ENCODE peak calls at places on chromosomes 1 and 21, in nine cellular contexts. One of them, this sample, is unnamed. For H3K27me3, the result is how much of the 10 kb centered on the place peaks cover.

GRCh38 chr1:205938682-205939081 is 4.6 kb downstream of the SLC26A9 start:
- DNase-seq in esophagus squamous epithelium: no peak
- DNase-seq in spleen: no peak
- DNase-seq in Peyer's patch: no peak
- DNase-seq in body of pancreas: no peak
- DNase-seq in stomach: no peak
- DNase-seq in vagina: no peak
- DNase-seq in IMR-90: no peak
- DNase-seq in esophagus muscularis mucosa: no peak
- DNase-seq in this sample: no peak

GRCh38 chr1:175394739-175395138 is 202.2 kb upstream of the KIAA0040 start:
- DNase-seq in stomach: no peak
- DNase-seq in Peyer's patch: no peak
- DNase-seq in IMR-90: no peak
- DNase-seq in vagina: no peak
- DNase-seq in esophagus muscularis mucosa: no peak
- DNase-seq in spleen: no peak
- DNase-seq in esophagus squamous epithelium: no peak
- DNase-seq in body of pancreas: peak
- DNase-seq in this sample: no peak

GRCh38 chr1:117541003-117541402 is 64.8 kb upstream of the TENT5C start:
- DNase-seq in spleen: no peak
- DNase-seq in Peyer's patch: no peak
- DNase-seq in esophagus muscularis mucosa: no peak
- DNase-seq in body of pancreas: peak
- DNase-seq in vagina: no peak
- DNase-seq in esophagus squamous epithelium: no peak
- DNase-seq in stomach: no peak
- DNase-seq in IMR-90: no peak
- DNase-seq in this sample: no peak

GRCh38 chr1:61230523-61230922 is 148.2 kb downstream of the NFIA start:
- DNase-seq in IMR-90: no peak
- DNase-seq in spleen: no peak
- DNase-seq in esophagus squamous epithelium: no peak
- DNase-seq in esophagus muscularis mucosa: no peak
- DNase-seq in body of pancreas: no peak
- DNase-seq in vagina: no peak
- DNase-seq in Peyer's patch: no peak
- DNase-seq in stomach: no peak
- DNase-seq in this sample: no peak

GRCh38 chr1:193321242-193321842 is 134.9 kb upstream of the B3GALT2 start:
- DNase-seq in body of pancreas: no peak
- DNase-seq in esophagus squamous epithelium: no peak
- DNase-seq in spleen: no peak
- DNase-seq in IMR-90: no peak
- DNase-seq in vagina: no peak
- DNase-seq in esophagus muscularis mucosa: no peak
- DNase-seq in Peyer's patch: no peak
- DNase-seq in stomach: no peak
- DNase-seq in this sample: no peak

GRCh38 chr21:28899744-28900143 is 92.9 kb downstream of the LTN1 start:
- DNase-seq in vagina: no peak
- DNase-seq in Peyer's patch: no peak
- DNase-seq in spleen: no peak
- DNase-seq in body of pancreas: no peak
- DNase-seq in IMR-90: peak
- DNase-seq in stomach: no peak
- DNase-seq in esophagus squamous epithelium: no peak
- DNase-seq in esophagus muscularis mucosa: no peak
- DNase-seq in this sample: no peak

GRCh38 chr1:74317663-74318062 is 82.5 kb downstream of the TNNI3K start:
- DNase-seq in stomach: no peak
- DNase-seq in esophagus muscularis mucosa: no peak
- DNase-seq in Peyer's patch: no peak
- DNase-seq in vagina: no peak
- DNase-seq in body of pancreas: no peak
- DNase-seq in IMR-90: no peak
- DNase-seq in esophagus squamous epithelium: no peak
- DNase-seq in spleen: no peak
- DNase-seq in this sample: no peak

GRCh38 chr1:248688527-248689298 is 13.9 kb downstream of the OR14I1 start:
- DNase-seq in body of pancreas: no peak
- DNase-seq in vagina: no peak
- DNase-seq in esophagus muscularis mucosa: no peak
- DNase-seq in esophagus squamous epithelium: no peak
- DNase-seq in spleen: no peak
- DNase-seq in stomach: no peak
- DNase-seq in Peyer's patch: no peak
- DNase-seq in IMR-90: no peak
- DNase-seq in this sample: no peak

GRCh38 chr1:44693159-44693558 is 18.6 kb downstream of the ARMH1 start:
- DNase-seq in vagina: no peak
- DNase-seq in esophagus muscularis mucosa: no peak
- DNase-seq in Peyer's patch: no peak
- DNase-seq in body of pancreas: no peak
- DNase-seq in stomach: no peak
- DNase-seq in IMR-90: no peak
- DNase-seq in spleen: peak
- DNase-seq in esophagus squamous epithelium: no peak
- DNase-seq in this sample: no peak

GRCh38 chr1:14438127-14438769 is 160.2 kb upstream of the KAZN start:
- DNase-seq in esophagus squamous epithelium: no peak
- DNase-seq in esophagus muscularis mucosa: no peak
- DNase-seq in body of pancreas: no peak
- DNase-seq in Peyer's patch: no peak
- DNase-seq in spleen: no peak
- DNase-seq in IMR-90: no peak
- DNase-seq in stomach: no peak
- DNase-seq in vagina: no peak
- DNase-seq in this sample: no peak
- H3K27me3 ChIP-seq in esophagus squamous epithelium: under half
- H3K27me3 ChIP-seq in esophagus muscularis mucosa: under half
- H3K27me3 ChIP-seq in body of pancreas: under half
- H3K27me3 ChIP-seq in Peyer's patch: under half
- H3K27me3 ChIP-seq in spleen: under half
- H3K27me3 ChIP-seq in IMR-90: under half
- H3K27me3 ChIP-seq in stomach: under half
- H3K27me3 ChIP-seq in vagina: under half
- H3K27me3 ChIP-seq in this sample: under half

GRCh38 chr1:188794969-188795368 is 1682.7 kb downstream of the BRINP3 start:
- DNase-seq in IMR-90: no peak
- DNase-seq in vagina: no peak
- DNase-seq in esophagus muscularis mucosa: no peak
- DNase-seq in spleen: no peak
- DNase-seq in Peyer's patch: no peak
- DNase-seq in stomach: no peak
- DNase-seq in esophagus squamous epithelium: no peak
- DNase-seq in body of pancreas: no peak
- DNase-seq in this sample: no peak
- TF ChIP-seq POLR2A in IMR-90: no peak
- TF ChIP-seq POLR2A in vagina: no peak
- TF ChIP-seq POLR2A in esophagus muscularis mucosa: no peak
- TF ChIP-seq POLR2A in spleen: no peak
- TF ChIP-seq POLR2A in Peyer's patch: no peak
- TF ChIP-seq POLR2A in stomach: no peak
- TF ChIP-seq POLR2A in esophagus squamous epithelium: no peak
- TF ChIP-seq POLR2A in body of pancreas: no peak
- TF ChIP-seq POLR2A in this sample: no peak

GRCh38 chr21:34344058-34344425 is 19.8 kb upstream of the KCNE2 start:
- DNase-seq in esophagus squamous epithelium: no peak
- DNase-seq in body of pancreas: no peak
- DNase-seq in Peyer's patch: no peak
- DNase-seq in vagina: no peak
- DNase-seq in stomach: no peak
- DNase-seq in IMR-90: no peak
- DNase-seq in esophagus muscularis mucosa: no peak
- DNase-seq in spleen: no peak
- DNase-seq in this sample: no peak
- H3K27ac ChIP-seq in esophagus squamous epithelium: peak
- H3K27ac ChIP-seq in body of pancreas: no peak
- H3K27ac ChIP-seq in Peyer's patch: no peak
- H3K27ac ChIP-seq in vagina: no peak
- H3K27ac ChIP-seq in stomach: no peak
- H3K27ac ChIP-seq in IMR-90: no peak
- H3K27ac ChIP-seq in esophagus muscularis mucosa: no peak
- H3K27ac ChIP-seq in spleen: no peak
- H3K27ac ChIP-seq in this sample: no peak

DNA sequence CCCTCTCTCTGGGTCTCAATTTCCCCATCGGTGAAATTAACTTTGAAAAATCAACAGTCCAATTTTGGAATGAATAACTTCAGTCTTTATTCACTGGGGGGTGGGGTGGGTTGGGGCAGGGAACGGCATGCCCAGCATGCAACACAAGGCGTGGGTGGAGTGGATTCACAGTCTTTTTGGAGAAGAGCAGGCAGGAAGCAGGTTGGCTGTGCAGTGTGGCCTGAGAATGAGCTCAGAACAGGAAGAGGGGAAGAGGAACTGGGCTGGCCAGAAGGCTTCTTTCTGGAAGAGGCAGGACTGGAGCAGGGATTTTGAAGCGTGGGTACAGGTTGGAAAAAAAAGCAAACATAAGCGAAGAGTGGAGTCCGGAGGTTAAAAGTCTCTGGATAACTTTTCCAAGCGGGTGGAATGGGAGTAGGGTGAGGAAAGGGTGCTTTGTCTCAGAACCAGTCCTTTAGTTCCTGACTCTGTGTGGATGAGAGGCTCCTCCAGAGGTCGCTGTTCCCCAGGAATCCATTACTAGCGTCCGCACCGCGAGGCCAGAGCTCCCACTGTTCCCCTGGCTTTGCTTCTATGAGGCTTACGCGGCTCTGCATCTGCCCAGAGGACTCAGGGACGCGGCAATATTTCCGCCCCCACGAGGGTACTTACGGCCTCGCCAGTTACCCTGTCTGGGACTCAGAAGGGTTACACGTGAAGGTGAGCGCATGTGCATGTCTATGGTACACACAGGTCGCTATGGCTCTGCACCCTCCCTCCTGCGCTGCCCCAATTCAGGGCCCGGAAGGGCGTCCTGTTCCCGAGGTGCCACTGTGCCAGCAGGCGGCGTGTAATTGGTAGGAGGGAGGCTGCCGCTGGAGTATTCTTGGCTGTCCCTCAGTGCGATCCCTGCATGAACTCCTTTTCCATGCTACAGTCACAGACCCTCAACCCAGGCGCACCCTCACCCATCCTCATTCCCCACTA is 5.5 kb upstream of the FOXD2 start:
- DNase-seq in stomach: peak
- DNase-seq in vagina: no peak
- DNase-seq in esophagus muscularis mucosa: no peak
- DNase-seq in IMR-90: peak
- DNase-seq in Peyer's patch: no peak
- DNase-seq in body of pancreas: peak
- DNase-seq in spleen: peak
- DNase-seq in esophagus squamous epithelium: no peak
- DNase-seq in this sample: peak
- H3K27me3 ChIP-seq in stomach: half or more
- H3K27me3 ChIP-seq in vagina: under half
- H3K27me3 ChIP-seq in esophagus muscularis mucosa: under half
- H3K27me3 ChIP-seq in IMR-90: under half
- H3K27me3 ChIP-seq in Peyer's patch: under half
- H3K27me3 ChIP-seq in body of pancreas: under half
- H3K27me3 ChIP-seq in spleen: under half
- H3K27me3 ChIP-seq in esophagus squamous epithelium: under half
- H3K27me3 ChIP-seq in this sample: half or more

DNA sequence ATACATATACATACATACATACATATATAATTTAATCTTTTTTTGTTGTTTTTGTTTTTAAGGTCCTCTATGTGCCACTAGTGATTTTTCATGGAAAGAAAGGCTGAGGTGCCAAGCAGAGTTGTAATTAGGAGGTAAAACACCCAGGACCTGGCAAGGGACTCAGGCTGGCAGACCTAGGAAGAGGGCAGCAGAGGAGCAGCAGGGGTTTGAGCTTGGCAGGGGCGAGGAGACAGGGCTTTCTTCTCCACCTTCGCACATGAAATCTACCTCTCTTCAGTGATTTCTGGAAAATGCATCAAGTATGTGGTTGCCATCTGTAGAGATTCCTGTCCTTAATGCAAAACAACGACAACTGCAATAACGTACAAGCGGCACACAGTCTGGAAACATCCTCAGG is 31.9 kb downstream of the DDAH1 start:
- DNase-seq in body of pancreas: no peak
- DNase-seq in esophagus squamous epithelium: no peak
- DNase-seq in esophagus muscularis mucosa: no peak
- DNase-seq in vagina: no peak
- DNase-seq in IMR-90: no peak
- DNase-seq in stomach: no peak
- DNase-seq in Peyer's patch: no peak
- DNase-seq in spleen: no peak
- DNase-seq in this sample: no peak
- TF ChIP-seq POLR2A in body of pancreas: no peak
- TF ChIP-seq POLR2A in esophagus squamous epithelium: no peak
- TF ChIP-seq POLR2A in esophagus muscularis mucosa: no peak
- TF ChIP-seq POLR2A in vagina: no peak
- TF ChIP-seq POLR2A in IMR-90: no peak
- TF ChIP-seq POLR2A in stomach: no peak
- TF ChIP-seq POLR2A in Peyer's patch: no peak
- TF ChIP-seq POLR2A in spleen: no peak
- TF ChIP-seq POLR2A in this sample: no peak

GRCh38 chr1:155171836-155172731 is 1.0 kb downstream of the KRTCAP2 start:
- DNase-seq in body of pancreas: no peak
- DNase-seq in stomach: no peak
- DNase-seq in vagina: peak
- DNase-seq in esophagus muscularis mucosa: peak
- DNase-seq in IMR-90: no peak
- DNase-seq in esophagus squamous epithelium: no peak
- DNase-seq in spleen: peak
- DNase-seq in Peyer's patch: peak
- DNase-seq in this sample: no peak
- H3K27ac ChIP-seq in body of pancreas: no peak
- H3K27ac ChIP-seq in stomach: peak
- H3K27ac ChIP-seq in vagina: peak
- H3K27ac ChIP-seq in esophagus muscularis mucosa: peak
- H3K27ac ChIP-seq in IMR-90: peak
- H3K27ac ChIP-seq in esophagus squamous epithelium: peak
- H3K27ac ChIP-seq in spleen: peak
- H3K27ac ChIP-seq in Peyer's patch: peak
- H3K27ac ChIP-seq in this sample: peak

DNA sequence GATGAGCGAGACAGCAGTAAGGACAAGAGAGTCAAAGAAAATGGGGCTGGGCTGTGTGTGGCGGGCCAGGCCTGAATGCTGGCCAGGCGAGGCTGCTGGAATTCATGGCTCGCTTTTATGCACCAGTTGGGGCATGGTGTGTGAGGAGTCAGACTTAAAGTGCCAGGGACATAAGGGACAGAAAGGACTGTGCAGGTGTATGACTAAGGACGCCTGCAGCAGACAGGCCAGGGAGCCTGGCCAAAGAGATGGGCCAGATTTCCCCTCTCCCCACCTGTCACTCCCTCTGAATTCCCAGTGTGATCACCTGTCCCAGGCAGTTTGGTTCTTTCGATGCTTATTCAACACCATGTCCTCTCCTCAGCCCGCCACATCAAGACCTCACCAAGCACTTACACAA is 16.9 kb upstream of the SMIM12 start:
- DNase-seq in stomach: no peak
- DNase-seq in spleen: no peak
- DNase-seq in Peyer's patch: no peak
- DNase-seq in IMR-90: no peak
- DNase-seq in esophagus muscularis mucosa: no peak
- DNase-seq in esophagus squamous epithelium: no peak
- DNase-seq in body of pancreas: no peak
- DNase-seq in vagina: no peak
- DNase-seq in this sample: no peak
- H3K27me3 ChIP-seq in stomach: half or more
- H3K27me3 ChIP-seq in spleen: under half
- H3K27me3 ChIP-seq in Peyer's patch: under half
- H3K27me3 ChIP-seq in IMR-90: under half
- H3K27me3 ChIP-seq in esophagus muscularis mucosa: under half
- H3K27me3 ChIP-seq in esophagus squamous epithelium: under half
- H3K27me3 ChIP-seq in body of pancreas: under half
- H3K27me3 ChIP-seq in vagina: under half
- H3K27me3 ChIP-seq in this sample: under half

GRCh38 chr21:46318464-46318845 is 5.2 kb downstream of the C21orf58 start:
- DNase-seq in stomach: no peak
- DNase-seq in vagina: no peak
- DNase-seq in body of pancreas: no peak
- DNase-seq in IMR-90: no peak
- DNase-seq in Peyer's patch: no peak
- DNase-seq in spleen: no peak
- DNase-seq in esophagus squamous epithelium: no peak
- DNase-seq in esophagus muscularis mucosa: no peak
- DNase-seq in this sample: no peak
- TF ChIP-seq POLR2A in stomach: no peak
- TF ChIP-seq POLR2A in vagina: no peak
- TF ChIP-seq POLR2A in body of pancreas: no peak
- TF ChIP-seq POLR2A in IMR-90: no peak
- TF ChIP-seq POLR2A in Peyer's patch: no peak
- TF ChIP-seq POLR2A in spleen: no peak
- TF ChIP-seq POLR2A in esophagus squamous epithelium: no peak
- TF ChIP-seq POLR2A in esophagus muscularis mucosa: no peak
- TF ChIP-seq POLR2A in this sample: no peak

This sample was measured in heart left ventricle.